ENCODE peak calls at places on chromosome 17, in seven cellular contexts. G, V, O, B, R, F and A are unnamed samples. For H3K9me3 and H3K4me1, the result is how much of the 10 kb centered on the place peaks cover.

GRCh38 chr17:69286257-69286656 is 40.7 kb downstream of the ABCA5 start:
- DNase-seq in R (no peak), G (no peak), B (no peak), V (no peak), O (no peak), F (no peak), A (no peak)

GRCh38 chr17:72416054-72416691 is 295.4 kb downstream of the SOX9 start:
- DNase-seq in O (no peak), V (no peak), B (no peak), R (peak), G (peak), F (no peak), A (no peak)

GRCh38 chr17:1398900-1399299 is 1.1 kb downstream of the YWHAE start:
- DNase-seq in O (no peak), F (no peak), B (no peak), G (peak), R (peak), V (no peak), A (no peak)

GRCh38 chr17:6661464-6661848 is 9.9 kb downstream of the C17orf100 start:
- DNase-seq in B (no peak), V (no peak), F (no peak), G (no peak), R (no peak), O (no peak), A (no peak)

GRCh38 chr17:50049636-50050035 is 6.3 kb upstream of the ITGA3 start:
- DNase-seq in O (peak), V (no peak), B (no peak), F (no peak), R (no peak), G (no peak), A (no peak)

GRCh38 chr17:15496735-15497134 is 29.3 kb upstream of the CDRT4 start:
- DNase-seq in R (no peak), G (no peak), V (no peak), O (no peak), B (no peak), F (no peak), A (no peak)

GRCh38 chr17:75457047-75457654 is 716 bp downstream of the TMEM94 start:
- DNase-seq in B (peak), V (peak), G (peak), O (peak), F (peak), R (peak), A (no peak)

GRCh38 chr17:79658811-79659207 is 48.0 kb upstream of the RBFOX3 start:
- DNase-seq in V (no peak), O (no peak), B (no peak), F (peak), R (peak), G (peak), A (no peak)

GRCh38 chr17:56785396-56785795 is 48.3 kb downstream of the C17orf67 start:
- DNase-seq in G (no peak), B (no peak), R (no peak), O (no peak), F (no peak), V (no peak), A (no peak)

GRCh38 chr17:56489980-56490379 is 103.5 kb upstream of the NOG start:
- DNase-seq in G (no peak), R (no peak), V (no peak), B (no peak), F (no peak), O (no peak), A (no peak)

GRCh38 chr17:72039490-72039889 is 81.3 kb upstream of the SOX9 start:
- DNase-seq in F (no peak), R (no peak), B (no peak), V (no peak), G (peak), O (no peak), A (no peak)

GRCh38 chr17:33924105-33924504 is 331.0 kb upstream of the CCL2 start:
- DNase-seq in V (no peak), B (no peak), F (no peak), R (no peak), G (no peak), O (no peak), A (no peak)

GRCh38 chr17:57124053-57124452 is 39.0 kb downstream of the AKAP1 start:
- DNase-seq in F (no peak), V (no peak), G (no peak), R (no peak), B (no peak), O (no peak), A (no peak)

GRCh38 chr17:66982011-66982508 is 17.6 kb downstream of the CACNG4 start:
- DNase-seq in O (no peak), R (no peak), B (no peak), F (peak), V (peak), G (no peak), A (no peak)

GRCh38 chr17:65103896-65104295 is 33.3 kb upstream of the RGS9 start:
- DNase-seq in R (no peak), G (peak), O (no peak), B (no peak), F (no peak), V (no peak), A (no peak)

GRCh38 chr17:40251576-40251975 is 32.5 kb downstream of the WIPF2 start:
- DNase-seq in R (no peak), F (peak), G (peak), V (no peak), B (no peak), O (no peak), A (no peak)

GRCh38 chr17:62995377-62995885 is 29.4 kb downstream of the TANC2 start:
- DNase-seq in O (no peak), G (peak), F (no peak), B (no peak), R (peak), V (peak), A (no peak)

GRCh38 chr17:15154618-15155017 is 110.5 kb downstream of the PMP22 start:
- DNase-seq in F (no peak), B (no peak), O (no peak), G (peak), R (no peak), V (no peak), A (no peak)

GRCh38 chr17:57135748-57136342 is 50.8 kb downstream of the AKAP1 start:
- DNase-seq in V (no peak), G (no peak), B (no peak), R (no peak), O (no peak), F (no peak), A (no peak)

GRCh38 chr17:75720656-75721462 is at the start of gene ITGB4:
- DNase-seq in O (peak), V (peak), G (peak), F (no peak), B (peak), R (peak), A (peak)

GRCh38 chr17:11928436-11928835 is 68.8 kb downstream of the ZNF18 start:
- DNase-seq in B (no peak), G (no peak), R (no peak), V (no peak), F (no peak), O (no peak), A (no peak)

GRCh38 chr17:42337442-42337841 is 49.1 kb downstream of the STAT5A start:
- DNase-seq in V (no peak), O (no peak), G (no peak), F (no peak), R (no peak), B (no peak), A (no peak)

GRCh38 chr17:44797809-44798208 is 32.3 kb downstream of the GJC1 start:
- DNase-seq in O (no peak), V (no peak), F (peak), G (no peak), B (no peak), R (no peak), A (no peak)

GRCh38 chr17:57622886-57623433 is 122.1 kb downstream of the CCDC182 start:
- DNase-seq in F (no peak), G (peak), B (no peak), R (no peak), O (no peak), V (no peak), A (no peak)

GRCh38 chr17:64388961-64389565 is 1.6 kb downstream of the PECAM1 start:
- DNase-seq in V (no peak), R (no peak), O (no peak), F (no peak), G (no peak), B (no peak), A (no peak)

GRCh38 chr17:633641-634091 is 81.0 kb downstream of the VPS53 start:
- DNase-seq in R (peak), F (peak), B (no peak), V (no peak), G (peak), O (no peak), A (no peak)

GRCh38 chr17:54844262-54844661 is 56.4 kb upstream of the TOM1L1 start:
- DNase-seq in G (no peak), F (no peak), O (no peak), B (no peak), R (no peak), V (no peak), A (no peak)

GRCh38 chr17:42568341-42569111 is 1.6 kb downstream of the MLX start:
- DNase-seq in F (no peak), O (no peak), G (no peak), V (no peak), R (no peak), B (no peak), A (peak)

DNA sequence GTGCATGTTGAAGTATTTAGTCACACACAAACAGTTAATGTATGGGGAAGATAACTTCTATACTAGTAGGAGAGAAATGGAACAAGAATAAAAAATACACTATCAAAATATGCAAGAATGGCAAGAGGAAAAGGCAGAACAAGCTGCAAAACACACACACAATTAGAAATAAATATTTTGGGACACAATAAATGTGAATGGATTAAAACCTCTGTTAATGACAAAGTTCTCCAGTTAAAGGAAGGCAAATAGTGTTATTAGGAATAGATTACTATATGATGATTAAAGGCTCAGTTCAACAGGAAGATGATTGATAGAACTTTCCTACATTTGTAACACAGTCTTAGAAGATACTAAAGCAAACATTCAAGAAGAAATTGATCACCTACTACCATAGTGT is 106.3 kb upstream of the ZNF750 start:
- DNase-seq in R (no peak), F (no peak), O (no peak), B (no peak), G (no peak), V (no peak), A (no peak)
- H3K9me3 ChIP-seq in R (under half), F (under half), O (under half), B (under half), G (under half), V (under half), A (under half)

GRCh38 chr17:4541328-4542002 is 13.7 kb downstream of the MYBBP1A start:
- DNase-seq in V (no peak), B (peak), F (no peak), O (no peak), G (no peak), R (no peak), A (peak)
- TF ChIP-seq CTCF in V (no peak), B (no peak), F (no peak), O (no peak), G (no peak), R (peak), A (no peak)

GRCh38 chr17:83088451-83089321 is 9.3 kb downstream of the METRNL start:
- DNase-seq in V (no peak), B (no peak), O (no peak), F (no peak), R (no peak), G (no peak), A (no peak)
- H3K4me1 ChIP-seq in V (half or more), B (half or more), O (half or more), F (under half), R (under half), G (under half), A (under half)

DNA sequence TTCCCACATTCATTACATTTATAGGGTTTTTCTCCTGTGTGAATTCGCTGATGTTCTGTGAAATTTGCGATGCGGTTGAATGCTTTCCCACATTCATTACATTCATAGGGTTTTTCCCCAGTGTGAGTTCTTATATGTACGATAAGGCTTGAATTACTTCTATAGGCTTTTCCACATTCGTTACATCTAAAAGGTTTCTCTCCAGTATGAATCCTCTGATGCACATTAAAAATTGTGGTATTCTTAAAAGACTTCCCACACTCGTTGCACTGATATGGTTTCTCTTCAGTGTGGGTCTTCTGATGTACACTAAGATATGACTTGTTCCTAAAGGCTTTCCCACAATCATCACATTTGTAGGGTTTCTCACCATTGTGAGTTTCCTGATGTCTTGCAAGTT is 30.4 kb downstream of the ZNF624 start:
- DNase-seq in B (no peak), O (no peak), G (no peak), F (no peak), V (no peak), R (no peak), A (no peak)
- H3K9me3 ChIP-seq in B (half or more), O (half or more), G (under half), F (under half), V (half or more), R (under half), A (under half)

DNA sequence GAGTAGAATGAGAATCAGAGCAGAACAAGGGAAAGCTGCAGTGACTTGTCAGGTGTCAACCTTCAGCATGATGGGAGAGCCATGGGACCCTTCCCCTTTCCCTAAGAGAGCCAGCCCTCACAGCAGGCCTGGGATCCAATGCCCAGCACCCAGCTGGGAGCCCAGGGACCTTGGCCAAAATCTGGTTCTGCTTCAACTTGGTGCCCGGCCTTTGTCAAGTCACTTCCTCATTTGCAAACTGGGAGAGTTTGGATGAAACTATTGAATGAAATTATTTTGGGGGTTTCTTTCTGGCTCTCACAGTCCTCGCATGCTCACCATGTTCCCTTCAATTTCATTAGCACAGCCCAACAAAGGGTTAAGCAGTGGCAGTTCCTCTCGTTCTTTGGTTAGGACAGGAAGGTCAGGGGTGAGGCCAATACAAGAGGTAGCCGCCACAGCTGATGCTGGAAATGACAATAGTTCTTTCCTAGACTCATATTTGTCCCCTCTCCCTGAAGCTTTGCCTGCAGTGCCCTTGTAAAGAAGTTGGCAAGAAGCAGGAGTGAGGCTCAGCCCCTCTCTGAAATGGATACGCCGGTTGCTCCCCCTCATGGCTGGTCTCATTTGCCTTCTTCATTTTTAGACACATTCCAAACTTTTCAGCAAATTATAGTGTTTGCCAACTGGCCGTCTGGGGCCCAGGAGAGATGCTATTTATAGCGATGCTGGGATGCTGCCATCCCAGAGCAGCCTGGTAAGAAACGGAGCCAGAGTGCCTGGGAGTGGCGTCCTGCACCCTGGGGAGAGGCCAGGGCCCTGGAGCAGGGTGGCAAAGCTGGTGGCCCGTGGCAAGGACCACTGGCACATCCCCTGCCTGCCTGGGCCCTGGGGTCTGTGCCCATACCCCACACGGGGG is 34.5 kb upstream of the MEOX1 start:
- DNase-seq in V (no peak), F (no peak), B (peak), O (no peak), G (peak), R (no peak), A (no peak)
- TF ChIP-seq CTCF in V (no peak), F (no peak), B (no peak), O (no peak), G (peak), R (no peak), A (no peak)